ENCODE peak calls at places on chromosomes 6 and 20, in five cellular contexts. X is EL, P is activated gamma-delta T cell treated with Interleukin-2 at 50 U/mL for 16 hours, Q is non-pigmented ciliary epithelial cell, S is IMR-90. T is an unnamed sample.

GRCh38 chr6:40720375-40720748 is 133.2 kb upstream of the LRFN2 start:
- DNase-seq in X (no peak), P (no peak), Q (no peak), S (no peak), T (no peak)

GRCh38 chr6:144786825-144787224 is 501.7 kb downstream of the UTRN start:
- DNase-seq in X (no peak), P (no peak), Q (no peak), S (no peak), T (no peak)

GRCh38 chr6:143696327-143697000 is 18.7 kb downstream of the PHACTR2 start:
- DNase-seq in X (no peak), P (no peak), Q (no peak), S (peak), T (no peak)

GRCh38 chr6:151589667-151590066 is 95.8 kb downstream of the CCDC170 start:
- DNase-seq in X (no peak), P (no peak), Q (no peak), S (no peak), T (no peak)

GRCh38 chr6:17157617-17158016 is 55.8 kb downstream of the STMND1 start:
- DNase-seq in X (no peak), P (no peak), Q (no peak), S (no peak), T (no peak)

GRCh38 chr20:52958206-52958605 is 14.0 kb upstream of the TSHZ2 start:
- DNase-seq in X (no peak), P (no peak), Q (no peak), S (no peak), T (no peak)

GRCh38 chr6:35485402-35485877 is 11.4 kb downstream of the TEAD3 start:
- DNase-seq in X (peak), P (no peak), Q (no peak), S (no peak), T (no peak)

GRCh38 chr20:8254911-8255582 is 123.0 kb downstream of the PLCB1 start:
- DNase-seq in X (peak), P (no peak), Q (peak), S (peak), T (no peak)

GRCh38 chr6:154302111-154302752 is 54.4 kb downstream of the IPCEF1 start:
- DNase-seq in X (peak), P (no peak), Q (peak), S (peak), T (no peak)

GRCh38 chr20:59518881-59519706 is 85.2 kb upstream of the PHACTR3 start:
- DNase-seq in X (peak), P (peak), Q (peak), S (peak), T (no peak)

GRCh38 chr6:52551483-52552277 is 25.2 kb downstream of the TRAM2 start:
- DNase-seq in X (peak), P (no peak), Q (no peak), S (peak), T (no peak)

GRCh38 chr6:45655630-45656422 is 278.1 kb upstream of the SUPT3H start:
- DNase-seq in X (peak), P (no peak), Q (peak), S (peak), T (no peak)

GRCh38 chr20:58086763-58087566 is 141.5 kb downstream of the ANKRD60 start:
- DNase-seq in X (peak), P (no peak), Q (no peak), S (peak), T (no peak)

GRCh38 chr6:92337571-92337970 is 1081.8 kb downstream of the EPHA7 start:
- DNase-seq in X (no peak), P (no peak), Q (no peak), S (no peak), T (no peak)

GRCh38 chr6:4281341-4282293 is 146.2 kb upstream of the ECI2 start:
- DNase-seq in X (no peak), P (no peak), Q (no peak), S (peak), T (no peak)

GRCh38 chr6:22149081-22149480 is 147.8 kb downstream of the PRL start:
- DNase-seq in X (no peak), P (no peak), Q (no peak), S (no peak), T (no peak)

GRCh38 chr6:81328700-81329099 is 423.8 kb downstream of the TENT5A start:
- DNase-seq in X (no peak), P (no peak), Q (no peak), S (no peak), T (no peak)

GRCh38 chr20:10696650-10697049 is 22.9 kb upstream of the JAG1 start:
- DNase-seq in X (no peak), P (no peak), Q (no peak), S (no peak), T (no peak)

GRCh38 chr6:31152776-31153175 is 4.8 kb downstream of the CCHCR1 start:
- DNase-seq in X (no peak), P (no peak), Q (no peak), S (no peak), T (no peak)

GRCh38 chr6:71250050-71250689 is 38.4 kb upstream of the OGFRL1 start:
- DNase-seq in X (peak), P (no peak), Q (peak), S (peak), T (no peak)

GRCh38 chr6:157219201-157220200 is 103.8 kb downstream of the TMEM242 start:
- DNase-seq in X (peak), P (no peak), Q (no peak), S (peak), T (no peak)

GRCh38 chr6:107421696-107422256 is 37.6 kb downstream of the PDSS2 start:
- DNase-seq in X (no peak), P (no peak), Q (no peak), S (no peak), T (no peak)

GRCh38 chr6:148959008-148959407 is 212.2 kb downstream of the UST start:
- DNase-seq in X (no peak), P (no peak), Q (no peak), S (no peak), T (no peak)

GRCh38 chr6:21587182-21587924 is 6.2 kb upstream of the SOX4 start:
- DNase-seq in X (peak), P (peak), Q (no peak), S (peak), T (peak)

GRCh38 chr6:164035912-164036485 is 621.5 kb downstream of the QKI start:
- DNase-seq in X (no peak), P (no peak), Q (no peak), S (no peak), T (no peak)

GRCh38 chr6:85479221-85479620 is 29.3 kb downstream of the NT5E start:
- DNase-seq in X (peak), P (no peak), Q (no peak), S (peak), T (no peak)

GRCh38 chr6:7131390-7131789 is 23.6 kb downstream of the RREB1 start:
- DNase-seq in X (no peak), P (no peak), Q (no peak), S (no peak), T (no peak)

GRCh38 chr6:63391203-63391970 is 71.6 kb upstream of the LGSN start:
- DNase-seq in X (no peak), P (no peak), Q (no peak), S (no peak), T (no peak)

GRCh38 chr6:125798734-125799510 is 8.2 kb downstream of the NCOA7 start:
- DNase-seq in X (peak), P (no peak), Q (no peak), S (no peak), T (no peak)

GRCh38 chr6:166543603-166544293 is 42.7 kb downstream of the RAMACL start:
- DNase-seq in X (no peak), P (no peak), Q (no peak), S (no peak), T (no peak)